ENCODE peak calls at places on chromosomes 12 and 14, in four cellular contexts. H, L, M and O are unnamed samples.

GRCh38 chr12:25469861-25470260 is 83.2 kb downstream of the LMNTD1 start:
- DNase-seq in H (no peak), L (no peak), M (no peak), O (no peak)

GRCh38 chr14:32913725-32914124 is 25.0 kb upstream of the NPAS3 start:
- DNase-seq in H (no peak), L (no peak), M (no peak), O (no peak)

GRCh38 chr14:93040443-93040842 is 75.3 kb downstream of the ITPK1 start:
- DNase-seq in H (no peak), L (no peak), M (no peak), O (no peak)

GRCh38 chr12:4506870-4507269 is 31.8 kb upstream of the RAD51AP1 start:
- DNase-seq in H (no peak), L (no peak), M (no peak), O (no peak)

GRCh38 chr14:33647385-33647786 is 303.5 kb downstream of the EGLN3 start:
- DNase-seq in H (no peak), L (peak), M (no peak), O (no peak)

GRCh38 chr14:51884086-51884927 is 23.9 kb downstream of the GNG2 start:
- DNase-seq in H (no peak), L (peak), M (no peak), O (no peak)

GRCh38 chr14:20798932-20799331 is 3.7 kb downstream of the RNASE1 start:
- DNase-seq in H (no peak), L (no peak), M (no peak), O (no peak)

GRCh38 chr14:20970983-20971704 is 15.9 kb downstream of the RNASE2 start:
- DNase-seq in H (peak), L (peak), M (peak), O (peak)

GRCh38 chr12:50508420-50508819 is 3.6 kb downstream of the DIP2B start:
- DNase-seq in H (no peak), L (no peak), M (no peak), O (no peak)

GRCh38 chr14:105313381-105314286 is 914 bp upstream of the PACS2 start:
- DNase-seq in H (peak), L (no peak), M (peak), O (no peak)

GRCh38 chr14:70811578-70811977 is 2.3 kb upstream of the MAP3K9 start:
- DNase-seq in H (no peak), L (no peak), M (no peak), O (no peak)